ENCODE peak calls at places on chromosomes 1 and 21, in ten cellular contexts. J is non-pigmented ciliary epithelial cell; T is activated CD8-positive, alpha-beta memory T cell treated with anti-CD3 and anti-CD28 coated beads for 24 hours; S is substantia nigra; O is fibroblast of pulmonary artery; M is Daoy; K is ovary; R is HS-5; V is activated CD8-positive, alpha-beta T cell treated with anti-CD3 and anti-CD28 coated beads for 36 hours; A is mucosa of gallbladder. P is an unnamed sample.

GRCh38 chr1:94920061-94920460 is 6.8 kb downstream of the CNN3 start:
- DNase-seq in A (no peak), J (no peak), K (no peak), R (no peak), O (no peak), S (no peak), V (no peak), M (no peak), T (no peak), P (no peak)

GRCh38 chr1:204320413-204320812 is 39.3 kb downstream of the PLEKHA6 start:
- DNase-seq in J (peak; percentile 64), T (no peak), A (no peak), K (no peak), R (no peak), M (peak; percentile 71), O (peak; percentile 78), S (no peak), V (peak; percentile 16), P (no peak)

GRCh38 chr1:31154632-31155215 is 85.0 kb downstream of the NKAIN1 start:
- DNase-seq in V (peak; percentile 76), A (peak; percentile 86), J (peak; percentile 11), K (peak; percentile 68), R (no peak), O (peak; percentile 71), M (peak; percentile 91), T (peak; percentile 87), S (peak; percentile 28), P (peak; percentile 95)

GRCh38 chr21:32658524-32658923 is 46.3 kb upstream of the CFAP298 start:
- DNase-seq in O (no peak), A (no peak), M (no peak), K (no peak), J (no peak), T (no peak), V (no peak), R (no peak), S (no peak), P (no peak)

GRCh38 chr21:25385912-25386474 is 221.3 kb downstream of the MRPL39 start:
- DNase-seq in T (no peak), M (peak; percentile 51), J (no peak), K (no peak), V (no peak), S (no peak), O (peak; percentile 83), R (peak; percentile 49), A (peak; percentile 44), P (no peak)

GRCh38 chr1:202571719-202572339 is 138.4 kb downstream of the SYT2 start:
- DNase-seq in K (no peak), O (peak; percentile 76), V (peak; percentile 53), R (no peak), T (no peak), S (peak; percentile 8), A (no peak), J (no peak), M (no peak), P (no peak)

GRCh38 chr1:20185834-20186782 is at the start of the genes PLA2G2C and UBXN10:
- DNase-seq in A (peak; percentile 56), O (no peak), S (peak; percentile 23), M (peak; percentile 39), R (no peak), K (peak; percentile 37), V (peak; percentile 93), T (peak; percentile 81), J (no peak), P (peak; percentile 68)

GRCh38 chr1:66160719-66161118 is 368.0 kb downstream of the PDE4B start:
- DNase-seq in M (no peak), J (no peak), K (no peak), V (no peak), S (no peak), O (no peak), T (no peak), A (no peak), R (no peak), P (no peak)

GRCh38 chr21:36171741-36172331 is 15.2 kb downstream of the DOP1B start:
- DNase-seq in T (no peak), S (no peak), V (no peak), R (no peak), A (no peak), J (no peak), M (no peak), O (no peak), K (no peak), P (no peak)

GRCh38 chr1:22717038-22717758 is 6.6 kb downstream of the EPHB2 start:
- DNase-seq in J (no peak), O (no peak), V (no peak), T (no peak), S (no peak), K (no peak), A (no peak), M (no peak), R (no peak), P (no peak)

GRCh38 chr1:164504699-164505098 is 54.3 kb upstream of the PBX1 start:
- DNase-seq in R (no peak), A (no peak), S (no peak), K (no peak), M (no peak), V (no peak), J (no peak), T (no peak), O (peak; percentile 47), P (no peak)

GRCh38 chr1:223022641-223023473 is 120.2 kb downstream of the TLR5 start:
- DNase-seq in M (peak; percentile 15), K (no peak), V (no peak), T (no peak), R (no peak), J (no peak), S (no peak), O (no peak), A (no peak), P (no peak)

GRCh38 chr1:170634819-170635410 is 29.0 kb upstream of the PRRX1 start:
- DNase-seq in M (peak; percentile 11), K (no peak), S (no peak), V (no peak), O (peak; percentile 30), A (no peak), T (no peak), R (no peak), J (no peak), P (no peak)

GRCh38 chr1:175129997-175130648 is 62.5 kb downstream of the KIAA0040 start:
- DNase-seq in J (no peak), V (no peak), S (no peak), R (no peak), K (no peak), M (peak; percentile 19), T (no peak), O (peak; percentile 39), A (no peak), P (no peak)

GRCh38 chr1:64041366-64042131 is 161.9 kb upstream of the UBE2U start:
- DNase-seq in M (peak; percentile 56), V (no peak), K (no peak), S (no peak), O (no peak), A (no peak), T (no peak), R (no peak), J (no peak), P (no peak)

GRCh38 chr1:228212966-228213844 is 5.4 kb downstream of the OBSCN start:
- DNase-seq in J (no peak), M (peak; percentile 92), O (peak; percentile 74), S (peak; percentile 53), T (peak; percentile 94), K (peak; percentile 77), V (peak; percentile 96), R (peak; percentile 49), A (peak; percentile 87), P (peak; percentile 96)

GRCh38 chr1:27086026-27086425 is 68.9 kb downstream of the SLC9A1 start:
- DNase-seq in V (no peak), T (no peak), O (no peak), A (no peak), K (no peak), J (no peak), M (no peak), S (no peak), R (no peak), P (no peak)

GRCh38 chr1:150022357-150022756 is 11.8 kb upstream of the OTUD7B start:
- DNase-seq in K (no peak), R (no peak), V (no peak), O (no peak), S (no peak), A (no peak), T (no peak), J (no peak), M (no peak), P (no peak)

GRCh38 chr21:43338951-43339350 is 88.0 kb downstream of the SIK1 start:
- DNase-seq in M (no peak), O (peak; percentile 41), T (no peak), A (no peak), K (no peak), J (no peak), S (no peak), V (no peak), R (no peak), P (no peak)